ENCODE peak calls at places on chromosomes 11 and 22, in seven cellular contexts. C is cardiac fibroblast, V is AG09309, K is tibial nerve, Y is Panc1, J is heart right ventricle, A is heart left ventricle. F is an unnamed sample.

GRCh38 chr11:59437770-59438169 is 1.5 kb downstream of the OR5A1 start:
- DNase-seq in C (no peak), V (no peak), K (no peak), Y (no peak), J (no peak), A (no peak), F (no peak)

GRCh38 chr11:121494355-121495099 is 41.8 kb upstream of the SORL1-AS1 start:
- DNase-seq in C (no peak), V (no peak), K (no peak), Y (no peak), J (no peak), A (no peak), F (no peak)

GRCh38 chr11:64407630-64408029 is 48.7 kb downstream of the RPS6KA4 start:
- DNase-seq in C (no peak), V (no peak), K (no peak), Y (no peak), J (no peak), A (no peak), F (no peak)

GRCh38 chr22:21589415-21589814 is 21.9 kb downstream of the UBE2L3 start:
- DNase-seq in C (no peak), V (no peak), K (no peak), Y (no peak), J (no peak), A (no peak), F (no peak)

GRCh38 chr11:36249271-36249670 is 40.0 kb downstream of the COMMD9 start:
- DNase-seq in C (peak), V (peak), K (no peak), Y (no peak), J (no peak), A (no peak), F (peak)

GRCh38 chr11:10080134-10080533 is 213.9 kb downstream of the SBF2 start:
- DNase-seq in C (no peak), V (no peak), K (no peak), Y (no peak), J (no peak), A (no peak), F (no peak)

GRCh38 chr11:125974284-125974683 is 28.4 kb downstream of the VSIG10L2 start:
- DNase-seq in C (no peak), V (no peak), K (no peak), Y (no peak), J (no peak), A (no peak), F (no peak)

GRCh38 chr11:9943346-9944110 is 279.7 kb downstream of the SWAP70 start:
- DNase-seq in C (peak), V (peak), K (no peak), Y (no peak), J (no peak), A (no peak), F (peak)

GRCh38 chr11:42598341-42598740 is 713.5 kb upstream of the API5 start:
- DNase-seq in C (no peak), V (no peak), K (no peak), Y (no peak), J (no peak), A (no peak), F (no peak)

GRCh38 chr11:121194731-121195596 is 93.9 kb downstream of the TECTA start:
- DNase-seq in C (peak), V (peak), K (no peak), Y (peak), J (peak), A (peak), F (peak)

GRCh38 chr11:26820739-26821138 is 98.9 kb upstream of the SLC5A12 start:
- DNase-seq in C (peak), V (peak), K (no peak), Y (no peak), J (no peak), A (no peak), F (peak)

GRCh38 chr11:77207019-77207485 is 79.0 kb downstream of the MYO7A start:
- DNase-seq in C (no peak), V (no peak), K (no peak), Y (no peak), J (no peak), A (no peak), F (no peak)

GRCh38 chr11:73875840-73876239 is 806 bp downstream of the COA4 start:
- DNase-seq in C (no peak), V (no peak), K (no peak), Y (no peak), J (no peak), A (no peak), F (no peak)

GRCh38 chr11:83162377-83162776 is 5.4 kb downstream of the PCF11 start:
- DNase-seq in C (no peak), V (no peak), K (no peak), Y (no peak), J (no peak), A (no peak), F (no peak)

GRCh38 chr11:76654980-76655379 is 15.6 kb downstream of the LRRC32 start:
- DNase-seq in C (peak), V (no peak), K (no peak), Y (no peak), J (no peak), A (no peak), F (no peak)

DNA sequence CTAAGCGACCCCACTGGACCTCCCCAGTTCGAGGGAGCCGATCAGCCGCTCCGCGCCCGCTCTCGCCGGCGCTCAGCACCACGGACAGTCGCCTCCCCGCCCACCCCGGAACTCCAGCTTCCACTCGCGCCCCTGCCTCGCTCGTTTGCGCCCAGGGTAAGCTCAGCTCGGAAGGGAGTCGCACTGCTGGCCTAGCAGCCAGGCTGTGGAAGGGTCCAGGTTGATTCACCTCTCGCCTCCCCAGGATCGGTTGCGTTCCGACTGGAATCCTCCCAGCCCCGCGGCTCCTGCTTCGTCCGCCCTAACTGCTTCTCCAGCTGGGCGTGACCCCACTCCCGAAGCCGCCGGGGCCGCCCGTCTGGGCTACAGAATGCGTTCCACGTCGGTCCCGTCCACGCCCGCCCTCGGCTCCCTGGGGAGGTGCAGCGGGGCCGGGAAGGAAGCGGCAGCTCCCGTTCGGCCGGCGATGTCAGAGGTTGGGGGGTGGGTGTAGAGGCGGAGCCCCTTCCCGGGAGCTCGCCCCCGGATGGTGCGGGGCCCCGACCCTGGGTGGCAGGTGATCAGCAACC is 343 bp downstream of the SCN3B start:
- DNase-seq in C (peak), V (no peak), K (no peak), Y (no peak), J (peak), A (peak), F (no peak)
- TF ChIP-seq CTCF in C (no peak), V (no peak), K (no peak), Y (no peak), J (no peak), A (no peak), F (no peak)

DNA sequence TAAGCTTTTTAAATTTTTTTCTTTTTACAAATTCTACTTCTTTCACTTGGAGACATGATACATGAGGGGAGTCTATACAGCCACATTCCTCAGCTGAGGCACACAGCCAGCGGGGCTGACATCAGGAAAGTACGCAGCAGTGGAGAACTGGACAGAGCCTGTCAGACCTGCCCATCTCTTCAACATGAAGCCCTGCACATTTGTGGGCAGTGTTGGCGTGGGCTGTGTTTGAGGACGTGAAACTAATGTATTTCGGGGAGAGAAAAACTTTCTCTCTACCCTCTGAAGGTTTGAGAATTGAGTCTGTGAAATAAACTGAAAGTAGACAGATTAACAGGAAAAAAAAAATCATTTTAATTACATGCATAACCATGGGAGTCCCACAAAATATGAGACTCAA is 84.8 kb upstream of the HTATIP2 start:
- DNase-seq in C (no peak), V (no peak), K (no peak), Y (no peak), J (no peak), A (no peak), F (no peak)
- TF ChIP-seq CTCF in C (no peak), V (no peak), K (no peak), Y (no peak), J (no peak), A (no peak), F (no peak)

GRCh38 chr11:94805994-94806393 is 37.8 kb downstream of the AMOTL1 start:
- DNase-seq in C (no peak), V (no peak), K (no peak), Y (no peak), J (no peak), A (no peak), F (no peak)

GRCh38 chr11:94806436-94806835 is 38.3 kb downstream of the AMOTL1 start:
- DNase-seq in C (no peak), V (no peak), K (no peak), Y (no peak), J (no peak), A (no peak), F (no peak)

GRCh38 chr11:94813436-94813720 is 45.2 kb downstream of the AMOTL1 start:
- DNase-seq in C (no peak), V (no peak), K (no peak), Y (no peak), J (no peak), A (no peak), F (no peak)

GRCh38 chr11:94804874-94805273 is 36.7 kb downstream of the AMOTL1 start:
- DNase-seq in C (no peak), V (no peak), K (no peak), Y (no peak), J (no peak), A (no peak), F (no peak)

DNA sequence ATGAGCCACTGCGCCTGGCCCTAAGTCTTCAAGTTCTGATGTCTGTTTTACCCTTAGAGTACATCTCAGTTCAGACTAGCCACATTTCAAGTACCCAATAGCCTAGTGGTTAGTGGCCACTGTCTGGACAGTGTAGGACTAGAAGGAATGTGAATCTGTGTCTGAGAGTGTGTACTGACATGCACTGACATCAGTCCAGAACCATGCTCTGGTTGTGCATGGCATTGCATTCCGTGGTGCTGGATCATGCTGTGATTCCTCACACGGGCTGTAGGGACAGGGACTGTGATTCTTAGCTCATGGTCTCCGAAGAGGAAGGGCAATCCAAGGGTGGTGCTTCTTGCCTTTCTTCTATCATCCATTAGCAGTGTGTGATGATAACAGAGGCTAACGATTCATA is 41.1 kb downstream of the AMOTL1 start:
- DNase-seq in C (no peak), V (no peak), K (no peak), Y (no peak), J (no peak), A (no peak), F (no peak)
- TF ChIP-seq CTCF in C (no peak), V (no peak), K (no peak), Y (no peak), J (no peak), A (no peak), F (no peak)

GRCh38 chr11:61481806-61482205 is 26.7 kb upstream of the LRRC10B start:
- DNase-seq in C (no peak), V (no peak), K (no peak), Y (no peak), J (no peak), A (no peak), F (no peak)

GRCh38 chr11:61484541-61484940 is 24.0 kb upstream of the LRRC10B start:
- DNase-seq in C (no peak), V (no peak), K (no peak), Y (no peak), J (no peak), A (no peak), F (no peak)

GRCh38 chr11:61480261-61480660 is 28.3 kb upstream of the LRRC10B start:
- DNase-seq in C (no peak), V (no peak), K (no peak), Y (no peak), J (no peak), A (no peak), F (no peak)

GRCh38 chr11:61480936-61481335 is 27.6 kb upstream of the LRRC10B start:
- DNase-seq in C (peak), V (no peak), K (no peak), Y (no peak), J (peak), A (peak), F (no peak)

GRCh38 chr11:61482513-61482912 is 26.0 kb upstream of the LRRC10B start:
- DNase-seq in C (no peak), V (no peak), K (no peak), Y (no peak), J (no peak), A (no peak), F (no peak)
- TF ChIP-seq CTCF in C (peak), V (peak), K (peak), Y (no peak), J (peak), A (peak), F (peak)

GRCh38 chr11:110529043-110529442 is 99.3 kb downstream of the FDX1 start:
- DNase-seq in C (peak), V (no peak), K (no peak), Y (no peak), J (no peak), A (no peak), F (no peak)
- TF ChIP-seq CTCF in C (peak), V (peak), K (no peak), Y (peak), J (peak), A (no peak), F (peak)

GRCh38 chr22:29267858-29268510 is at the start of the genes EWSR1 and RHBDD3:
- DNase-seq in C (peak), V (peak), K (peak), Y (peak), J (peak), A (peak), F (peak)
- TF ChIP-seq CTCF in C (no peak), V (no peak), K (no peak), Y (no peak), J (no peak), A (no peak), F (no peak)

DNA sequence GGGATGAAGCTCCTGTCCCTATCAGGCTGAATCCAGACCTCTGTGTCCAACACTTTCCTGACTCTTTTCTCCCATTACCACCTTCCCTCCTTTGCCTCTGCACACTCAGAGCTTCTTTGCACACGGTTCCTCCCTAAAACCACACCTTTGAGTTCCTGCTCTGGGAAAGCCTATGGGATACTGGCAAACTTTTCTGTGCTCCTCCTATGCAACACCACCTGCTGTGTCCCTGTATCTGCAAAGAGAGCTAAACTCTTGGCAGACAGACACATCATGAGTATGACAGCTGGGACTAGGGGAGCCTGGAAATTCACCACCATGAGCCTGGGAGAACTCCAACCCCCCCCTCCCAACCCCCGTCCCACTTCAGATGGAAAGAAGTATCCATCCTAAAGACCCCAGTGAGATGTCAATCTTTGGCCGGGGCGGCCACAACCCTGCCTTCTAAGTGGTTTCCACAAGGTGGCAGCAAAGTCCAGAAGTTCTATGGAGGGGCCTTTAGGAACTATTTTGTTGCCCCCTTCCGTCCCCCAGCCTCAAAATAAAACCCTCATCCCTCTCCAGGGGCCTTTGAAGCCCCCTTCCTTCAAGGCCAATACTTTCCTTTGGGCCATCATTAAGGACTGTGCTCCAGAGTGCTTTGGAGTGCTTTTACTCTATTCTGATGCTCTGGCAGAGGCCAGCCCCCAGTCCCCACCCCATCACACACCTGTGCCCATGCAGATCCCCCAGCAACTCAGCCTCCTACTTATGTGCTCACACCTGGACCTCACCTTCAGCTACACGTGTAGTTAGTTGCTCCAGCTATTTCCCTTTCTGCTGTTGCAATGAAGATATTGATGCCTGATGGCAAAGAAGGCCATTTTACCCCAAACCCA is 19.4 kb downstream of the HTR3A start:
- DNase-seq in C (no peak), V (no peak), K (no peak), Y (no peak), J (peak), A (no peak), F (no peak)
- TF ChIP-seq CTCF in C (peak), V (peak), K (peak), Y (peak), J (peak), A (peak), F (peak)